ENCODE peak calls at places on chromosomes 5 and 9, in eight cellular contexts. A is right atrium auricular region, R is GM18507, Z is Calu3, L is hippocampal formation, G is dorsolateral prefrontal cortex, B is BE2C, Q is AG04450. H is an unnamed sample.

GRCh38 chr9:4738866-4739586 is 2.0 kb downstream of the AK3 start:
- DNase-seq in A (no peak), R (no peak), Z (no peak), L (no peak), G (no peak), B (no peak), Q (no peak), H (no peak)

GRCh38 chr9:129803679-129804065 is 688 bp downstream of the TOR1B start:
- DNase-seq in A (no peak), R (no peak), Z (no peak), L (no peak), G (no peak), B (no peak), Q (no peak), H (no peak)

GRCh38 chr5:132427285-132428146 is 58.0 kb downstream of the SLC22A5 start:
- DNase-seq in A (peak), R (no peak), Z (peak), L (no peak), G (no peak), B (no peak), Q (no peak), H (peak)

GRCh38 chr9:135990468-135991429 is 29.6 kb upstream of the UBAC1 start:
- DNase-seq in A (no peak), R (no peak), Z (peak), L (no peak), G (no peak), B (peak), Q (peak), H (no peak)

GRCh38 chr9:113164536-113165300 is 13.9 kb downstream of the SLC31A2 start:
- DNase-seq in A (no peak), R (no peak), Z (no peak), L (peak), G (peak), B (peak), Q (no peak), H (no peak)

GRCh38 chr5:96282020-96282419 is 151.0 kb downstream of the PCSK1 start:
- DNase-seq in A (no peak), R (no peak), Z (no peak), L (no peak), G (no peak), B (no peak), Q (no peak), H (no peak)

GRCh38 chr9:109064963-109065701 is 51.8 kb upstream of the CTNNAL1 start:
- DNase-seq in A (no peak), R (no peak), Z (no peak), L (no peak), G (no peak), B (no peak), Q (no peak), H (no peak)

GRCh38 chr9:113911850-113912249 is 35.7 kb downstream of the ZNF618 start:
- DNase-seq in A (no peak), R (no peak), Z (no peak), L (no peak), G (no peak), B (no peak), Q (no peak), H (no peak)

GRCh38 chr5:33925278-33925677 is 10.9 kb upstream of the RXFP3 start:
- DNase-seq in A (no peak), R (no peak), Z (no peak), L (no peak), G (no peak), B (no peak), Q (no peak), H (no peak)

GRCh38 chr5:116068028-116068632 is 16.7 kb upstream of the COMMD10 start:
- DNase-seq in A (no peak), R (peak), Z (peak), L (peak), G (no peak), B (peak), Q (peak), H (no peak)

GRCh38 chr5:136084698-136085097 is 47.9 kb upstream of the SMAD5 start:
- DNase-seq in A (no peak), R (no peak), Z (no peak), L (no peak), G (peak), B (no peak), Q (no peak), H (no peak)

GRCh38 chr9:95025213-95026170 is 292.0 kb downstream of the FANCC start:
- DNase-seq in A (peak), R (no peak), Z (peak), L (peak), G (no peak), B (peak), Q (peak), H (no peak)

GRCh38 chr9:113589890-113590289 is 126.4 kb downstream of the RGS3 start:
- DNase-seq in A (no peak), R (no peak), Z (no peak), L (no peak), G (no peak), B (no peak), Q (no peak), H (no peak)

GRCh38 chr5:148268556-148268955 is at the start of gene SPINK13:
- DNase-seq in A (peak), R (no peak), Z (peak), L (no peak), G (no peak), B (no peak), Q (no peak), H (no peak)

GRCh38 chr9:87336407-87336806 is 161.3 kb upstream of the DAPK1 start:
- DNase-seq in A (no peak), R (no peak), Z (no peak), L (no peak), G (no peak), B (peak), Q (no peak), H (no peak)

GRCh38 chr5:51960617-51961115 is 577.4 kb downstream of the ISL1 start:
- DNase-seq in A (no peak), R (no peak), Z (no peak), L (peak), G (no peak), B (no peak), Q (no peak), H (no peak)

GRCh38 chr9:111622626-111623025 is 8.5 kb upstream of the DNAJC25 start:
- DNase-seq in A (peak), R (no peak), Z (peak), L (no peak), G (no peak), B (no peak), Q (no peak), H (no peak)

GRCh38 chr5:25694805-25695204 is 1050.0 kb upstream of the CDH10 start:
- DNase-seq in A (no peak), R (no peak), Z (no peak), L (no peak), G (peak), B (no peak), Q (no peak), H (no peak)

GRCh38 chr5:74294231-74294705 is 346.3 kb downstream of the ENC1 start:
- DNase-seq in A (no peak), R (no peak), Z (no peak), L (peak), G (peak), B (no peak), Q (no peak), H (no peak)

GRCh38 chr9:136011703-136012496 is 50.7 kb upstream of the UBAC1 start:
- DNase-seq in A (peak), R (no peak), Z (no peak), L (no peak), G (peak), B (peak), Q (no peak), H (no peak)

GRCh38 chr5:103258957-103259704 is 568 bp downstream of the MACIR start:
- DNase-seq in A (no peak), R (peak), Z (peak), L (no peak), G (peak), B (peak), Q (no peak), H (no peak)

GRCh38 chr5:122705876-122706275 is 69.0 kb upstream of the SNX2 start:
- DNase-seq in A (no peak), R (no peak), Z (no peak), L (no peak), G (no peak), B (no peak), Q (no peak), H (no peak)

GRCh38 chr5:10838038-10838437 is 77.0 kb upstream of the DAP start:
- DNase-seq in A (no peak), R (no peak), Z (no peak), L (no peak), G (no peak), B (no peak), Q (no peak), H (no peak)

GRCh38 chr5:91076138-91076537 is 307.0 kb downstream of the ARRDC3 start:
- DNase-seq in A (no peak), R (no peak), Z (no peak), L (no peak), G (no peak), B (no peak), Q (no peak), H (no peak)

GRCh38 chr9:90307177-90307833 is 335.3 kb downstream of the DIRAS2 start:
- DNase-seq in A (no peak), R (no peak), Z (no peak), L (no peak), G (no peak), B (peak), Q (no peak), H (no peak)

GRCh38 chr9:35814106-35814840 is 569 bp downstream of the HINT2 start:
- DNase-seq in A (peak), R (no peak), Z (peak), L (peak), G (peak), B (peak), Q (no peak), H (no peak)

GRCh38 chr5:13946111-13946510 is 1.6 kb upstream of the DNAH5 start:
- DNase-seq in A (no peak), R (no peak), Z (no peak), L (peak), G (peak), B (no peak), Q (no peak), H (no peak)

GRCh38 chr5:181039961-181040915 is at the start of gene BTNL9:
- DNase-seq in A (no peak), R (no peak), Z (no peak), L (no peak), G (no peak), B (no peak), Q (no peak), H (no peak)

GRCh38 chr9:135320943-135321342 is 158.6 kb upstream of the PPP1R26 start:
- DNase-seq in A (no peak), R (no peak), Z (no peak), L (no peak), G (no peak), B (no peak), Q (no peak), H (no peak)

GRCh38 chr5:101977729-101978345 is 318.2 kb downstream of the SLCO4C1 start:
- DNase-seq in A (no peak), R (peak), Z (peak), L (peak), G (no peak), B (peak), Q (peak), H (no peak)

GRCh38 chr5:180324633-180324955 is 28.5 kb downstream of the GFPT2 start:
- DNase-seq in A (no peak), R (no peak), Z (no peak), L (no peak), G (no peak), B (no peak), Q (no peak), H (no peak)

GRCh38 chr9:127722055-127722454 is 6.2 kb downstream of the TTC16 start:
- DNase-seq in A (no peak), R (no peak), Z (no peak), L (no peak), G (no peak), B (no peak), Q (no peak), H (no peak)

GRCh38 chr5:1445895-1446601 is 808 bp upstream of the SLC6A3 start:
- DNase-seq in A (no peak), R (no peak), Z (no peak), L (no peak), G (no peak), B (no peak), Q (no peak), H (no peak)